ENCODE peak calls at places on chromosomes 6 and 20, in ten cellular contexts. U, D, V, M, L, O, B, W, N and F are unnamed samples.

GRCh38 chr6:17835784-17836183 is 129.1 kb upstream of the NUP153 start:
- DNase-seq in L (no peak), B (no peak), M (no peak), D (no peak), U (no peak), N (no peak), V (no peak), W (no peak), O (no peak), F (no peak)

GRCh38 chr6:142407685-142408273 is 106.0 kb downstream of the ADGRG6 start:
- DNase-seq in L (no peak), V (no peak), M (no peak), D (no peak), O (no peak), B (no peak), N (peak; percentile 95), U (no peak), W (no peak), F (no peak)

GRCh38 chr6:49151033-49151432 is 312.0 kb downstream of the MMUT start:
- DNase-seq in N (no peak), U (no peak), M (no peak), O (no peak), L (no peak), W (no peak), D (no peak), B (no peak), V (no peak), F (no peak)

GRCh38 chr6:69303382-69303781 is 493.4 kb downstream of the LMBRD1 start:
- DNase-seq in B (no peak), D (no peak), N (no peak), V (no peak), U (no peak), O (no peak), M (no peak), W (no peak), L (no peak), F (no peak)

GRCh38 chr20:5654557-5654956 is 95.6 kb upstream of the SHLD1 start:
- DNase-seq in O (no peak), M (no peak), U (no peak), W (peak; percentile 99), V (no peak), N (peak; percentile 80), B (no peak), L (peak; percentile 99), D (no peak), F (no peak)

GRCh38 chr6:73325656-73326055 is 28.4 kb downstream of the DPPA5 start:
- DNase-seq in B (no peak), M (no peak), D (no peak), V (no peak), N (no peak), W (no peak), U (no peak), L (no peak), O (no peak), F (no peak)

GRCh38 chr6:7087491-7087979 is 20.2 kb upstream of the RREB1 start:
- DNase-seq in U (no peak), N (no peak), W (no peak), B (no peak), L (no peak), O (no peak), D (no peak), M (no peak), V (no peak), F (no peak)

GRCh38 chr6:19719691-19720127 is 117.5 kb upstream of the ID4 start:
- DNase-seq in V (no peak), D (no peak), N (no peak), W (no peak), L (no peak), O (no peak), U (no peak), B (no peak), M (no peak), F (no peak)

GRCh38 chr20:59019217-59019616 is at the start of gene TUBB1:
- DNase-seq in O (no peak), D (no peak), U (no peak), W (no peak), V (no peak), M (no peak), N (no peak), L (no peak), B (no peak), F (no peak)

GRCh38 chr6:30219244-30219643 is 6.0 kb upstream of the TRIM26 start:
- DNase-seq in B (no peak), D (peak; percentile 30), U (no peak), N (peak; percentile 67), V (no peak), O (no peak), W (peak; percentile 78), L (peak; percentile 58), M (no peak), F (no peak)

GRCh38 chr6:163173741-163174140 is 240.8 kb upstream of the QKI start:
- DNase-seq in B (no peak), D (no peak), O (no peak), U (no peak), L (no peak), V (no peak), W (no peak), M (no peak), N (no peak), F (no peak)

GRCh38 chr20:19995220-19995863 is 21.8 kb upstream of the NAA20 start:
- DNase-seq in O (no peak), L (peak; percentile 61), W (peak; percentile 77), N (peak; percentile 65), U (no peak), D (peak; percentile 47), B (no peak), M (no peak), V (no peak), F (no peak)
- H3K4me1 ChIP-seq in O (peaks cover 99% of the 10 kb centered on the region), L (peaks cover 51% of the 10 kb centered on the region), W (peaks cover 53% of the 10 kb centered on the region), N (peaks cover 48% of the 10 kb centered on the region), U (no peaks in the 10 kb centered on the region), D (peaks cover 81% of the 10 kb centered on the region), B (peaks cover 5% of the 10 kb centered on the region), M (peaks cover 27% of the 10 kb centered on the region), V (peaks cover 25% of the 10 kb centered on the region), F (peaks cover 1% of the 10 kb centered on the region)

GRCh38 chr20:21157006-21157405 is 31.1 kb downstream of the KIZ start:
- DNase-seq in O (no peak), V (no peak), L (no peak), U (no peak), B (no peak), W (no peak), N (no peak), M (no peak), D (no peak), F (no peak)

GRCh38 chr20:21162631-21163030 is 36.7 kb downstream of the KIZ start:
- DNase-seq in L (no peak), D (no peak), B (no peak), U (no peak), W (no peak), O (no peak), M (no peak), N (no peak), V (no peak), F (no peak)

GRCh38 chr20:21159658-21160380 is 33.9 kb downstream of the KIZ start:
- DNase-seq in L (no peak), V (no peak), B (no peak), W (peak; percentile 25), D (no peak), U (no peak), M (no peak), O (no peak), N (no peak), F (no peak)

GRCh38 chr20:21166801-21167200 is 40.9 kb downstream of the KIZ start:
- DNase-seq in W (no peak), O (no peak), B (no peak), L (no peak), D (no peak), N (no peak), U (no peak), V (no peak), M (no peak), F (no peak)

GRCh38 chr20:21161926-21162325 is 36.0 kb downstream of the KIZ start:
- DNase-seq in U (no peak), N (no peak), M (no peak), D (no peak), L (no peak), V (no peak), B (no peak), W (no peak), O (no peak), F (no peak)
- H3K27ac ChIP-seq in U (no peak overlapping the region), N (no peak overlapping the region), M (no peak overlapping the region), D (no peak overlapping the region), L (no peak overlapping the region), V (no peak overlapping the region), B (no peak overlapping the region), W (no peak overlapping the region), O (no peak overlapping the region), F (no peak overlapping the region)

GRCh38 chr6:109002100-109002697 is 92.4 kb downstream of the SESN1 start:
- DNase-seq in B (peak; percentile 30), O (no peak), V (no peak), L (no peak), U (no peak), W (peak; percentile 1), D (no peak), M (no peak), N (no peak), F (no peak)
- H3K4me3 ChIP-seq in B (peak overlapping the region; percentile 43), O (peak overlapping the region; percentile 28), V (no peak overlapping the region), L (no peak overlapping the region), U (no peak overlapping the region), W (no peak overlapping the region), D (no peak overlapping the region), M (no peak overlapping the region), N (no peak overlapping the region), F (no peak overlapping the region)

GRCh38 chr6:156840136-156840535 is 63.0 kb downstream of the ARID1B start:
- DNase-seq in O (no peak), U (no peak), M (no peak), D (no peak), W (no peak), N (peak; percentile 38), V (no peak), L (no peak), B (no peak), F (no peak)

GRCh38 chr6:156842598-156843250 is 65.5 kb downstream of the ARID1B start:
- DNase-seq in L (no peak), M (no peak), B (no peak), U (no peak), W (no peak), D (no peak), V (no peak), N (peak; percentile 66), O (no peak), F (no peak)

GRCh38 chr6:156840606-156841005 is 63.4 kb downstream of the ARID1B start:
- DNase-seq in M (no peak), W (no peak), U (no peak), D (no peak), N (no peak), V (no peak), O (no peak), B (no peak), L (no peak), F (no peak)

GRCh38 chr6:156841508-156841907 is 64.3 kb downstream of the ARID1B start:
- DNase-seq in L (no peak), O (no peak), U (no peak), D (no peak), M (no peak), W (no peak), B (no peak), N (no peak), V (no peak), F (no peak)

DNA sequence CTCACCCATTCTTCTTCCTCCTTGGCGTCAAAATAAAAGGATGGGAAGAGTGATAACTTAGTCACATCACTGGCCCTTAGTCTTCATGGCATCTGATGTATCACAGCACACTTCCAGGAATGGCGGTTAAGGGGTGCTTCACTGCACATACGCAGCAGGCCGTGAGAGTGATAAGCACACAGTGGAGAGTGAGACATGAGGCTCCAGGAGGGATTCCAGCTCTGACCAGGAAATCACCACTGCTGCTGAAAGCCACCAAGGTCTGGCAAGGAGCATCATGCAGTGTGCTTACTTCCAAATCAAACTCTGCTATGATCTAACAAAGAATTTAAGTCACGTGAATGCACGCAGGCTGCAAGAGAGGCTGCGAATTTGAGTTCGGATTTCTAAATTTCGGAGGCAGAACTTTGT is 62.4 kb downstream of the ARID1B start:
- DNase-seq in N (peak; percentile 32), L (no peak), O (no peak), D (peak; percentile 51), B (no peak), W (no peak), V (no peak), M (peak; percentile 31), U (no peak), F (no peak)
- H3K4me1 ChIP-seq in N (peaks cover 24% of the 10 kb centered on the region), L (peaks cover 5% of the 10 kb centered on the region), O (peaks cover 82% of the 10 kb centered on the region), D (peaks cover 42% of the 10 kb centered on the region), B (no peaks in the 10 kb centered on the region), W (no peaks in the 10 kb centered on the region), V (no peaks in the 10 kb centered on the region), M (no peaks in the 10 kb centered on the region), U (peaks cover 12% of the 10 kb centered on the region), F (peaks cover 22% of the 10 kb centered on the region)